ENCODE peak calls at places on chromosome 20, in five cellular contexts. Q is OCI-LY7; D is lower leg skin; M is natural killer cell; T is CD8-positive, alpha-beta T cell. V is an unnamed sample.

GRCh38 chr20:49656304-49656703 is 57.4 kb downstream of the B4GALT5 start:
- DNase-seq in Q (no peak), D (no peak), M (no peak), T (no peak), V (peak; percentile 55)

GRCh38 chr20:25574411-25574810 is 10.9 kb downstream of the NINL start:
- DNase-seq in Q (no peak), D (no peak), M (no peak), T (no peak), V (no peak)

GRCh38 chr20:32432277-32432676 is 74.1 kb downstream of the ASXL1 start:
- DNase-seq in Q (no peak), D (no peak), M (no peak), T (no peak), V (no peak)

GRCh38 chr20:17796096-17796563 is 96.4 kb downstream of the BANF2 start:
- DNase-seq in Q (no peak), D (no peak), M (no peak), T (no peak), V (no peak)

GRCh38 chr20:36307412-36308317 is 1.5 kb downstream of the DLGAP4 start:
- DNase-seq in Q (no peak), D (peak; percentile 76), M (no peak), T (no peak), V (no peak)

GRCh38 chr20:53463101-53463972 is 130.3 kb downstream of the ZNF217 start:
- DNase-seq in Q (no peak), D (no peak), M (no peak), T (no peak), V (no peak)

GRCh38 chr20:2137552-2138201 is 36.0 kb downstream of the STK35 start:
- DNase-seq in Q (no peak), D (no peak), M (no peak), T (no peak), V (no peak)

GRCh38 chr20:58331961-58332551 is 22.5 kb downstream of the RAB22A start:
- DNase-seq in Q (no peak), D (no peak), M (no peak), T (no peak), V (no peak)

GRCh38 chr20:4511776-4512175 is 209.9 kb upstream of the PRND start:
- DNase-seq in Q (no peak), D (no peak), M (no peak), T (no peak), V (no peak)

GRCh38 chr20:22544462-22544861 is 39.9 kb downstream of the FOXA2 start:
- DNase-seq in Q (no peak), D (no peak), M (no peak), T (no peak), V (no peak)

GRCh38 chr20:7392551-7392950 is 547.7 kb downstream of the HAO1 start:
- DNase-seq in Q (no peak), D (no peak), M (no peak), T (no peak), V (no peak)

GRCh38 chr20:36506253-36506652 is 35.1 kb upstream of the MYL9 start:
- DNase-seq in Q (peak; percentile 50), D (no peak), M (no peak), T (no peak), V (no peak)

GRCh38 chr20:35893942-35894341 is 60.4 kb downstream of the SCAND1 start:
- DNase-seq in Q (no peak), D (no peak), M (no peak), T (no peak), V (no peak)

GRCh38 chr20:35077341-35077740 is 15.3 kb downstream of the TRPC4AP start:
- DNase-seq in Q (no peak), D (no peak), M (no peak), T (no peak), V (no peak)

GRCh38 chr20:60037120-60037499 is 78.9 kb downstream of the CDH26 start:
- DNase-seq in Q (no peak), D (no peak), M (no peak), T (no peak), V (no peak)

GRCh38 chr20:49285233-49285668 is 7.4 kb upstream of the ZNFX1 start:
- DNase-seq in Q (peak; percentile 10), D (no peak), M (no peak), T (no peak), V (no peak)

GRCh38 chr20:58708246-58708931 is 15.8 kb downstream of the NPEPL1 start:
- DNase-seq in Q (no peak), D (peak; percentile 68), M (no peak), T (no peak), V (peak; percentile 10)

GRCh38 chr20:47453167-47453782 is 48.4 kb upstream of the NCOA3 start:
- DNase-seq in Q (peak; percentile 70), D (no peak), M (no peak), T (no peak), V (no peak)

GRCh38 chr20:6700563-6701328 is 66.7 kb upstream of the BMP2 start:
- DNase-seq in Q (no peak), D (peak; percentile 87), M (no peak), T (no peak), V (no peak)

GRCh38 chr20:36273414-36274247 is 32.5 kb upstream of the DLGAP4 start:
- DNase-seq in Q (peak; percentile 49), D (peak; percentile 70), M (no peak), T (no peak), V (no peak)

GRCh38 chr20:13356591-13356990 is 135.5 kb downstream of the ISM1 start:
- DNase-seq in Q (no peak), D (no peak), M (no peak), T (no peak), V (no peak)

GRCh38 chr20:57663681-57664451 is 43.6 kb upstream of the ZBP1 start:
- DNase-seq in Q (no peak), D (peak; percentile 83), M (no peak), T (no peak), V (no peak)

DNA sequence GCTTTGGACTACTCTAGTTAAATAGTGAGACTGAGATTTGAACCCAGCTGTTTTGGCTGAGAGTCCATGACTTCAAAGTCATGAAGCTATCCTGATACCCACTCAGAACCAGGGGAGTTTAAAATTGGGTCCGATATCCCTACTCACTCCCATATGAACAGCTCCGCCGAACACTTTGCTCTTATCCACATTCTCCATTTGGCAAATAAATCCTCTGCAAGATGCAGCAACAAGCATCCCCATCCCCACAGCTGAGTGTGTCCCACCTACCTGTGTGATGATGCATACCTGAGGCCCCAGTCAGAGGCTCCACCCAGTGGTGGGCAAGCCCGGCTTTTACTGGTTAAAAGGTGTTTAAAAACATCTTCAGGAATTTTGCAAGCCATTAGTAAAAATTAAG is 108.3 kb upstream of the SLC24A3 start:
- DNase-seq in Q (no peak), D (no peak), M (no peak), T (no peak), V (no peak)
- TF ChIP-seq CTCF in Q (no peak), D (no peak), M (no peak), T (no peak), V (no peak)

GRCh38 chr20:24095753-24096152 is 107.2 kb upstream of the GGTLC1 start:
- DNase-seq in Q (no peak), D (peak; percentile 65), M (no peak), T (no peak), V (no peak)

GRCh38 chr20:24096256-24096655 is 107.7 kb upstream of the GGTLC1 start:
- DNase-seq in Q (no peak), D (peak; percentile 80), M (no peak), T (no peak), V (no peak)

GRCh38 chr20:24097051-24097450 is 108.5 kb upstream of the GGTLC1 start:
- DNase-seq in Q (no peak), D (peak; percentile 49), M (no peak), T (no peak), V (no peak)

GRCh38 chr20:24095303-24095702 is 106.7 kb upstream of the GGTLC1 start:
- DNase-seq in Q (no peak), D (peak; percentile 20), M (no peak), T (no peak), V (no peak)

DNA sequence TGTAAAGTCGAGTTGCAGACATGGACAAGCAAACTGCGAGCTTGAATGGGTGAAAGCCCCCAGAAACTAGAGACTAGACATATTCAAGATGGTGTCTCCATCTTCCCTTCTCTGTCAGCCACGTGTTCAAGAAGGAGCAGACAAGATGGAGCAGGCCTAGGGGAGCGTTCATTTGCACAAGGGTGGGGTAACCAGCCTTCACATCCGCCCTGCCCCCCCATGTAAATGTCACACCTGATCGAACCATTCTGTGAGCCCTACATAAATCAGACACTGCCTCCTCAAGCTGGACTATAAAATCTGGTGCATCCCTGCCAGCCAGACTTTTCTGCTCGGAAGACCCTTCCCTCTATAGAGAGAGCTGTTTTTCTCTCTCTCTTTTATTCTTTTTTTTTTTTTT is 105.1 kb upstream of the GGTLC1 start:
- DNase-seq in Q (no peak), D (peak; percentile 64), M (no peak), T (no peak), V (no peak)
- TF ChIP-seq CTCF in Q (no peak), D (no peak), M (no peak), T (no peak), V (no peak)

DNA sequence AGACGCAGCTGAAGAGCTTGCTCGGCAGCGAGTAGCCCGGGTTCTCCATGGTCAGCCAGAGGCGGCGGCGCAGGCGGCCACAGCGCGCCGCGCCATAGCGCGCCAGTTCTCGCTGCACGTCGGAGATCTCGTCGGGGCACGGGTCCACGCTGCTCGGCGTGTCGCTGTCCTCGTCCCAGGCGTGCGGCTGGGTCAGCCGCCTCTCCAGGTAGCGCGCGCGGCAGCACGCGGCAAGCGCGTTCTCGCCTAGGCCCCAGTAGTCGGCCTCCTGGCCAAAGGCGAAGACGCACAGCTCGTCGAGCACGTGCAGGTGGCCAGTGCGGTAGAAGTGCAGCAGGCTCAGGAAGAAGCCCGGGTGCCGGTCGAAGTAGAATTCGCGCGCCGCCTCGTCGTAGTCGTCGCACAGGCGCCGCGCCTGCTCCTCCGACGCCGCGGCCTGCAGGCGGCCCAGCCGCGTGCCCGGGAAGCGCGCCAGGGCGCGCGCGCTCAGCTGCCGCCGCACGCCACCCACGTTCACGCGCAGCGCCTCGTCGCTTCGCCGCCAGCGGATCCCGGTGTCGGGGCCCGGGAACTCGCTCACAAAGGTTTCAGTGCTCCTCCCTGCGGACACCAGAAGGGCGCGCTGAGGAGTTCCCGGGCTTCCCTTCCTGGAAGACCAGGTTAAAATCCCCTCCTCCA is 2.7 kb downstream of the KCNS1 start:
- DNase-seq in Q (no peak), D (no peak), M (no peak), T (no peak), V (no peak)
- TF ChIP-seq CTCF in Q (no peak), D (no peak), M (no peak), T (no peak), V (no peak)

GRCh38 chr20:62147528-62147927 is 4.0 kb downstream of the SS18L1 start:
- DNase-seq in Q (no peak), D (no peak), M (no peak), T (no peak), V (no peak)

GRCh38 chr20:62150236-62150575 is 6.6 kb downstream of the SS18L1 start:
- DNase-seq in Q (no peak), D (no peak), M (no peak), T (no peak), V (no peak)

GRCh38 chr20:62147125-62147524 is 3.6 kb downstream of the SS18L1 start:
- DNase-seq in Q (no peak), D (no peak), M (no peak), T (no peak), V (no peak)

GRCh38 chr20:62149532-62150235 is 6.1 kb downstream of the SS18L1 start:
- DNase-seq in Q (no peak), D (no peak), M (no peak), T (no peak), V (no peak)

DNA sequence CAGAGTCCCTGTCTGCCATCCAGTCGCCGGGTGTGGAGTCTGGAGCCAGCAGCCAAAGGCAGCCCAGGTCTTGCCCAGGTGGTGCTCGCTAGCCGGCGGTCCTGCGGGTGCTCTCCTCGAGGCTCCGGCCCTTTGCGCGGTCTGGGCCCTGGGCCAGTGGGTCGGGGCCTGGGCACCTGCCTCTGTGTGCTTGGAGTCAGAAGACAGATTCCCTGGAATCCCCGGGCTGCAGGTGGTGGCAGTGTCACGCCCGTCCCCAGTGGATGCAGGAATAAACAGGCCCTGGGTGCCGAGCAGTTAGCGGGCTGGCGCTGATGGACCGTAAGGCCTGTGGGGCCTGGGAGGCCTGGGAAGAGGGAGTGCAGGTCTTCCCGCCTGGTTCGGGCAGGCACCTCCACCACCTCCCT is 5.3 kb downstream of the SS18L1 start:
- DNase-seq in Q (no peak), D (no peak), M (no peak), T (no peak), V (no peak)
- TF ChIP-seq CTCF in Q (no peak), D (no peak), M (no peak), T (no peak), V (no peak)

V was measured in breast epithelium.